ENCODE peak calls at places on chromosomes 11 and 22, in four cellular contexts. P is right atrium auricular region, H is cardiac fibroblast, O is fibroblast of pulmonary artery. Y is an unnamed sample.

GRCh38 chr11:64627371-64627770 is 36.4 kb downstream of the SLC22A12 start:
- DNase-seq in P (no peak), H (no peak), O (no peak), Y (no peak)

GRCh38 chr11:18046116-18046777 is at the start of gene TPH1:
- DNase-seq in P (no peak), H (peak; percentile 27), O (peak; percentile 20), Y (no peak)

GRCh38 chr22:23107487-23108323 is 34.1 kb downstream of the RSPH14 start:
- DNase-seq in P (no peak), H (no peak), O (no peak), Y (no peak)

GRCh38 chr11:429391-429790 is 12.4 kb downstream of the ANO9 start:
- DNase-seq in P (no peak), H (no peak), O (no peak), Y (no peak)

GRCh38 chr22:42162728-42163489 is 32.3 kb upstream of the CYP2D6 start:
- DNase-seq in P (no peak), H (no peak), O (no peak), Y (no peak)

GRCh38 chr11:33344611-33345010 is 87.4 kb downstream of the HIPK3 start:
- DNase-seq in P (no peak), H (no peak), O (no peak), Y (no peak)

GRCh38 chr11:285021-285893 is 3.7 kb upstream of the PGGHG start:
- DNase-seq in P (no peak), H (no peak), O (no peak), Y (no peak)

GRCh38 chr11:126336646-126337045 is 18.8 kb upstream of the ST3GAL4 start:
- DNase-seq in P (no peak), H (peak; percentile 59), O (peak; percentile 69), Y (no peak)

GRCh38 chr11:316031-316701 is 2.3 kb downstream of the IFITM1 start:
- DNase-seq in P (no peak), H (peak; percentile 12), O (no peak), Y (no peak)

GRCh38 chr11:123197711-123198110 is 2.7 kb upstream of the CLMP start:
- DNase-seq in P (no peak), H (peak; percentile 91), O (peak; percentile 91), Y (no peak)

GRCh38 chr11:67667490-67668190 is 6.8 kb downstream of the ALDH3B2 start:
- DNase-seq in P (no peak), H (no peak), O (no peak), Y (no peak)

GRCh38 chr11:122634507-122634906 is 21.0 kb upstream of the UBASH3B start:
- DNase-seq in P (no peak), H (peak; percentile 60), O (no peak), Y (no peak)

GRCh38 chr11:78371221-78371899 is 46.3 kb downstream of the GAB2 start:
- DNase-seq in P (no peak), H (no peak), O (no peak), Y (no peak)

GRCh38 chr11:112570335-112570734 is 309.7 kb upstream of the PLET1 start:
- DNase-seq in P (no peak), H (no peak), O (no peak), Y (no peak)

GRCh38 chr11:130675917-130676316 is 227.5 kb downstream of the ADAMTS15 start:
- DNase-seq in P (no peak), H (peak; percentile 44), O (peak; percentile 26), Y (no peak)

GRCh38 chr22:46547179-46547882 is 9.9 kb upstream of the CELSR1 start:
- DNase-seq in P (peak; percentile 71), H (peak; percentile 70), O (peak; percentile 65), Y (no peak)

GRCh38 chr11:119207607-119208006 is 1.5 kb downstream of the CBL start:
- DNase-seq in P (no peak), H (no peak), O (no peak), Y (no peak)

GRCh38 chr11:120784566-120785251 is 239.2 kb upstream of the TBCEL start:
- DNase-seq in P (peak; percentile 40), H (no peak), O (no peak), Y (peak; percentile 66)

GRCh38 chr11:4664183-4664582 is 20.4 kb downstream of the OR51E1 start:
- DNase-seq in P (no peak), H (no peak), O (no peak), Y (no peak)

GRCh38 chr11:10351768-10352641 is 47.1 kb downstream of the ADM start:
- DNase-seq in P (peak; percentile 87), H (peak; percentile 97), O (peak; percentile 92), Y (no peak)

GRCh38 chr11:48167380-48167779 is 49.2 kb upstream of the OR4B1 start:
- DNase-seq in P (no peak), H (peak; percentile 47), O (no peak), Y (no peak)

GRCh38 chr22:28146401-28147304 is 227.6 kb upstream of the PITPNB start:
- DNase-seq in P (no peak), H (no peak), O (peak; percentile 31), Y (no peak)

GRCh38 chr22:23681026-23681809 is 9.6 kb upstream of the RGL4 start:
- DNase-seq in P (no peak), H (no peak), O (no peak), Y (no peak)

GRCh38 chr22:35413624-35414023 is 13.7 kb downstream of the MCM5 start:
- DNase-seq in P (no peak), H (no peak), O (no peak), Y (no peak)

GRCh38 chr11:665707-666281 is 28.7 kb downstream of the DRD4 start:
- DNase-seq in P (peak; percentile 61), H (peak; percentile 40), O (peak; percentile 5), Y (no peak)

GRCh38 chr11:763549-764321 is 13.6 kb downstream of the GATD1 start:
- DNase-seq in P (no peak), H (no peak), O (no peak), Y (no peak)

GRCh38 chr11:78417175-78417887 is at the start of gene GAB2:
- DNase-seq in P (no peak), H (no peak), O (no peak), Y (no peak)

GRCh38 chr22:46006379-46007002 is 29.5 kb upstream of the WNT7B start:
- DNase-seq in P (peak; percentile 96), H (peak; percentile 94), O (peak; percentile 90), Y (peak; percentile 94)

GRCh38 chr11:33899383-33900037 is 7.6 kb upstream of the LMO2 start:
- DNase-seq in P (peak; percentile 94), H (peak; percentile 74), O (peak; percentile 91), Y (no peak)

GRCh38 chr11:111911563-111912401 is at the start of gene CRYAB:
- DNase-seq in P (peak; percentile 98), H (peak; percentile 73), O (peak; percentile 83), Y (peak; percentile 88)

GRCh38 chr11:100105605-100106358 is 581.3 kb upstream of the ARHGAP42 start:
- DNase-seq in P (no peak), H (no peak), O (no peak), Y (no peak)

GRCh38 chr11:78768947-78769346 is 194.3 kb upstream of the NARS2 start:
- DNase-seq in P (no peak), H (no peak), O (no peak), Y (no peak)

GRCh38 chr11:70090989-70091388 is 12.9 kb downstream of the ANO1 start:
- DNase-seq in P (no peak), H (no peak), O (no peak), Y (no peak)

DNA sequence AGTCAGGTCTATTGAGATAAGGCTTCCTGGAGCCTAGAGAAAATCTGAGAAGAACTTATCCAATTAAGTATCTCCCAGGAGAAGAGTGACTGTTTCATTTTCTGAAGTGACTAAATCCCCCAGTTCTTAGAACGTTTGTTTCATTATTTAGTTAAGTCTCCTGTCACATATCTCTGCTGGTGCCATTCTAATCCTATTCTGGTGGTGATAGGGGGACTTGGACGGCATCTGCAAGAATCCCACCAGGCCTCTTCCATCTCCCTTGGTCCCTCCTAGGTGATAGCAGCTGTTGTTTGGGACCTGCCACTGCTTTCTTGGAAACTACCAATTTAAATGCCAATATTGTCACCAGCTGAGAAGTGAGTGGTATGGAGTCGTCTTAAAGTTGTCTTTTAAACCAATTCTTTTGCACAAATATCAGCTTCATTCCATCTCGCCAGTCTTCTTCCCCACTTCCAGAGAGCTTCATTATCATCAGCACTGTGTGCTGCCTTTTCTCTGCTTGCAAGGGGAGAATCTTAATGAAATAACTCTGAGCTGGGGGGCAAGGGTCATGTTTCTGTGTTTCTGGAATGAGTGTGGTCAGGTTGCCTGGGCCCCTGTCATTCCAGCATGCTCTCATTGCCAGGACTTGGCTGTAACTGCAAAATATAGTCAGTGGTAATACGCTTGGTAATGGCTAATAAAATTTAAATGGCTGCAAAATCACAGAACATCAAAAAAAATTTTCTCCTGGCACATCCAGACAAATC is 104.8 kb downstream of the LDLRAD3 start:
- DNase-seq in P (no peak), H (no peak), O (no peak), Y (no peak)
- TF ChIP-seq CTCF in P (no peak), H (no peak), O (no peak), Y (no peak)

DNA sequence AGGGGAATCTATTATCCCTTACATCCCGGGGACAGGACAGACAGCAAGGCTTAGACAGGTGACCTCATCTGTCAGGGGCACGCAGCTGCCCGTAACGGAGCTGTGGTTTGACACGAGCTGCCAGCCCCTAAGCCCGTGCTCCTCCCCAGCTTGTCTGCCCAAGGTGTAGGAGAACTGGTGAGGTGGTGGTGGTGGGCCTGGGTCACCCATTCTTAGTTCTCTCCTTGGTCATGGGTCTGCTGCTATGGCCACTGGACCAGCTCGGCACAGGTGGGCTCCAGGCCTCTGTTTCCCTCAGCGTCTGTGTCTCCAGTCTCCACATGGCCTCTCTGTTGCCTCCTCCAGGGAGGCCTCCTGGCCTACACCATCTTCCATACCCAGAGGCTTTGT is 5.4 kb downstream of the PARVG start:
- DNase-seq in P (no peak), H (no peak), O (no peak), Y (no peak)
- TF ChIP-seq CTCF in P (no peak), H (no peak), O (no peak), Y (no peak)

DNA sequence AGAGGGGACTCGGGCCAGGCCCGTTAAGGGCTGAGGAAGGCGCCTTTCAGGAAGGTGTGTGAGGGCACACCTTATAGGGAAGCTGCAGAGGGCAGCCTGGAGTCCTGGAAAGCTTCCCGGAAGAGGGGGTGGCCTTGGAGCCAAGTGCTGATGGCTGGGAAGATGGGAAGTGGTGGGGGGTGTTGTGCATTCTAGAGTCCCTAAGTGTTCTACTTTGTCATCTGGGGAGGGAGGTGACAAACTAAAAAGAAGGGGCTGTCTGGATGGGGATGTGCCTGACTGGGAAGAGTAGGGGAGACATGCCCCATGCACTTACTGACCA is 6.8 kb downstream of the ZDHHC8 start:
- DNase-seq in P (no peak), H (no peak), O (no peak), Y (no peak)
- TF ChIP-seq CTCF in P (no peak), H (no peak), O (no peak), Y (no peak)

GRCh38 chr11:76329084-76329648 is 51.8 kb downstream of the THAP12 start:
- DNase-seq in P (no peak), H (peak; percentile 14), O (peak; percentile 56), Y (peak; percentile 75)
- TF ChIP-seq CTCF in P (no peak), H (no peak), O (no peak), Y (no peak)

DNA sequence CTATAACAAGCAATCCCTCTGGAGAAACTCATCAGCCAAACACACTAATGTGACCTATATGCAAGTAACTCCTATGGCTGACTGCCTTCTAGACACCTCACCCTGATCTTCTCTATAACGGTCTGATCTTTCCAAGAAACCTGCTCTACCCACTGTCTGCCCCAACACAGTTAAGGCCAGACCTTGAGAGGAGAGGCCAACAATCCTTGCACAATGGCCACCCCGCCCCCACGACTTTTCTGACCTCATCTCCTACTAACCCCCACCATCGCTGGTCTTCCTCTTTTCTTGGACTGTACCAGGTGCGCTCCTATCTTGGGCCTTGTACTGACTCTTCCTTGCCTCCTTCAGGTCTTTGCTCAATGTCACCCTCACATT is 12.5 kb downstream of the HIRA start:
- DNase-seq in P (no peak), H (no peak), O (no peak), Y (no peak)
- TF ChIP-seq CTCF in P (no peak), H (no peak), O (no peak), Y (no peak)

GRCh38 chr22:39932918-39933649 is 27.1 kb upstream of the TMA7B start:
- DNase-seq in P (no peak), H (peak; percentile 39), O (peak; percentile 39), Y (no peak)
- TF ChIP-seq CTCF in P (no peak), H (peak; percentile 71), O (peak; percentile 74), Y (peak; percentile 43)